ENCODE peak calls at places on chromosomes 5 and 9, in nine cellular contexts. N is COLO829; F is brain microvascular endothelial cell; B is CD8-positive, alpha-beta T cell; G is fibroblast of lung; T is psoas muscle; Z is anterior cingulate cortex; P is iris pigment epithelial cell; K is stimulated activated CD4-positive, alpha-beta T cell treated with anti-CD3 and anti-CD28 coated beads, Interleukin-2, amount 100 ng/mL, for 48 hours. Y is an unnamed sample.

GRCh38 chr9:131495726-131496292 is 6.9 kb upstream of the POMT1 start:
- DNase-seq in N (no peak), F (no peak), B (no peak), G (no peak), T (no peak), Z (no peak), P (no peak), K (no peak), Y (no peak)

GRCh38 chr5:123094919-123095693 is 6.1 kb downstream of the PRDM6 start:
- DNase-seq in N (no peak), F (no peak), B (no peak), G (no peak), T (peak; percentile 47), Z (no peak), P (no peak), K (no peak), Y (no peak)

GRCh38 chr5:72134226-72134625 is 27.0 kb downstream of the MAP1B start:
- DNase-seq in N (no peak), F (no peak), B (no peak), G (peak; percentile 61), T (no peak), Z (no peak), P (peak; percentile 79), K (no peak), Y (no peak)

GRCh38 chr5:116360008-116360853 is 214.4 kb downstream of the SEMA6A start:
- DNase-seq in N (no peak), F (no peak), B (no peak), G (peak; percentile 13), T (peak; percentile 86), Z (peak; percentile 34), P (no peak), K (no peak), Y (no peak)

GRCh38 chr5:147822686-147823491 is 8.6 kb downstream of the SPINK1 start:
- DNase-seq in N (peak; percentile 58), F (peak; percentile 57), B (peak; percentile 19), G (peak; percentile 59), T (no peak), Z (no peak), P (peak; percentile 74), K (peak; percentile 4), Y (peak; percentile 68)

GRCh38 chr9:130770679-130771442 is 64.2 kb upstream of the ABL1 start:
- DNase-seq in N (peak; percentile 69), F (peak; percentile 68), B (no peak), G (peak; percentile 59), T (no peak), Z (no peak), P (peak; percentile 68), K (no peak), Y (peak; percentile 85)

GRCh38 chr5:90221947-90222346 is 187.6 kb downstream of the CETN3 start:
- DNase-seq in N (no peak), F (peak; percentile 42), B (no peak), G (peak; percentile 78), T (no peak), Z (no peak), P (peak; percentile 80), K (no peak), Y (peak; percentile 1)

GRCh38 chr5:17614872-17615605 is 4.8 kb downstream of the TAF11L12 start:
- DNase-seq in N (no peak), F (no peak), B (no peak), G (no peak), T (no peak), Z (no peak), P (no peak), K (no peak), Y (no peak)

GRCh38 chr5:93090698-93091097 is 490.3 kb downstream of the NR2F1-AS1 start:
- DNase-seq in N (no peak), F (no peak), B (no peak), G (no peak), T (no peak), Z (no peak), P (no peak), K (no peak), Y (no peak)

GRCh38 chr5:180639743-180640300 is 9.6 kb downstream of the FLT4 start:
- DNase-seq in N (no peak), F (no peak), B (no peak), G (no peak), T (no peak), Z (no peak), P (no peak), K (no peak), Y (no peak)

GRCh38 chr5:102715405-102715804 is 39.7 kb upstream of the PAM start:
- DNase-seq in N (no peak), F (peak; percentile 63), B (no peak), G (peak; percentile 85), T (no peak), Z (no peak), P (peak; percentile 92), K (no peak), Y (peak; percentile 81)

GRCh38 chr9:129702563-129702962 is 37.1 kb downstream of the PRRX2 start:
- DNase-seq in N (no peak), F (no peak), B (no peak), G (peak; percentile 73), T (no peak), Z (no peak), P (peak; percentile 22), K (no peak), Y (no peak)

GRCh38 chr5:119315516-119315949 is 40.3 kb upstream of the TNFAIP8 start:
- DNase-seq in N (peak; percentile 49), F (no peak), B (peak; percentile 41), G (no peak), T (no peak), Z (no peak), P (peak; percentile 62), K (no peak), Y (peak; percentile 60)

GRCh38 chr9:105154723-105155191 is 89.7 kb upstream of the SLC44A1 start:
- DNase-seq in N (no peak), F (no peak), B (no peak), G (peak; percentile 68), T (no peak), Z (no peak), P (peak; percentile 83), K (no peak), Y (peak; percentile 26)

GRCh38 chr5:132385321-132386105 is 16.0 kb downstream of the SLC22A5 start:
- DNase-seq in N (peak; percentile 71), F (peak; percentile 48), B (peak; percentile 55), G (peak; percentile 40), T (no peak), Z (no peak), P (peak; percentile 56), K (peak; percentile 50), Y (peak; percentile 81)

GRCh38 chr5:64147849-64148441 is 17.7 kb upstream of the RNF180 start:
- DNase-seq in N (peak; percentile 35), F (peak; percentile 57), B (no peak), G (peak; percentile 30), T (peak; percentile 70), Z (no peak), P (peak; percentile 51), K (no peak), Y (peak; percentile 60)

GRCh38 chr5:122332589-122333555 is 20.8 kb downstream of the SNCAIP start:
- DNase-seq in N (no peak), F (no peak), B (no peak), G (peak; percentile 46), T (no peak), Z (no peak), P (no peak), K (no peak), Y (no peak)

GRCh38 chr9:132506907-132507669 is 75.3 kb upstream of the BARHL1 start:
- DNase-seq in N (no peak), F (no peak), B (no peak), G (no peak), T (no peak), Z (no peak), P (no peak), K (no peak), Y (no peak)

GRCh38 chr5:1505506-1506241 is 18.1 kb downstream of the LPCAT1 start:
- DNase-seq in N (no peak), F (no peak), B (no peak), G (no peak), T (peak; percentile 37), Z (no peak), P (no peak), K (no peak), Y (no peak)

GRCh38 chr5:139392678-139393496 is 2.0 kb downstream of the PROB1 start:
- DNase-seq in N (no peak), F (peak; percentile 38), B (peak; percentile 64), G (peak; percentile 52), T (peak; percentile 82), Z (no peak), P (peak; percentile 78), K (peak; percentile 84), Y (peak; percentile 80)

GRCh38 chr5:135266975-135267374 is 132.1 kb downstream of the MACROH2A1 start:
- DNase-seq in N (no peak), F (peak; percentile 34), B (no peak), G (peak; percentile 57), T (no peak), Z (no peak), P (peak; percentile 71), K (no peak), Y (no peak)

GRCh38 chr5:139419793-139420192 is 15.9 kb upstream of the SPATA24 start:
- DNase-seq in N (no peak), F (no peak), B (no peak), G (no peak), T (no peak), Z (no peak), P (no peak), K (no peak), Y (no peak)

GRCh38 chr5:103475629-103476240 is 86.9 kb downstream of the NUDT12 start:
- DNase-seq in N (peak; percentile 28), F (no peak), B (no peak), G (peak; percentile 36), T (no peak), Z (no peak), P (peak; percentile 60), K (no peak), Y (peak; percentile 59)

GRCh38 chr9:129944501-129945116 is 98.4 kb downstream of the FNBP1 start:
- DNase-seq in N (no peak), F (no peak), B (peak; percentile 31), G (no peak), T (no peak), Z (no peak), P (no peak), K (peak; percentile 24), Y (no peak)

Y was measured in RKO.